ENCODE peak calls at places on chromosomes 16 and 17, in five cellular contexts. One of them, this sample, is unnamed.

GRCh38 chr17:6427284-6427781 is 7.6 kb downstream of the AIPL1 start:
- DNase-seq in stomach: no peak
- DNase-seq in A549: no peak
- DNase-seq in fibroblast of the aortic adventitia: peak
- DNase-seq in mammary epithelial cell: peak
- DNase-seq in this sample: no peak

GRCh38 chr16:23836404-23837291 is 865 bp downstream of the PRKCB start:
- DNase-seq in A549: no peak
- DNase-seq in mammary epithelial cell: no peak
- DNase-seq in fibroblast of the aortic adventitia: no peak
- DNase-seq in stomach: peak
- DNase-seq in this sample: peak

GRCh38 chr17:3843935-3844516 is 2.0 kb downstream of the NCBP3 start:
- DNase-seq in mammary epithelial cell: peak
- DNase-seq in fibroblast of the aortic adventitia: peak
- DNase-seq in stomach: peak
- DNase-seq in A549: peak
- DNase-seq in this sample: no peak

GRCh38 chr17:28549274-28550132 is 2.9 kb downstream of the UNC119 start:
- DNase-seq in fibroblast of the aortic adventitia: no peak
- DNase-seq in mammary epithelial cell: no peak
- DNase-seq in A549: no peak
- DNase-seq in stomach: no peak
- DNase-seq in this sample: peak

GRCh38 chr16:7744546-7745294 is 412.1 kb downstream of the RBFOX1 start:
- DNase-seq in A549: no peak
- DNase-seq in mammary epithelial cell: no peak
- DNase-seq in fibroblast of the aortic adventitia: no peak
- DNase-seq in stomach: no peak
- DNase-seq in this sample: no peak

GRCh38 chr16:47458331-47458730 is 2.5 kb downstream of the ITFG1 start:
- DNase-seq in A549: no peak
- DNase-seq in mammary epithelial cell: no peak
- DNase-seq in stomach: no peak
- DNase-seq in fibroblast of the aortic adventitia: no peak
- DNase-seq in this sample: no peak

GRCh38 chr17:83057397-83057761 is 22.0 kb upstream of the METRNL start:
- DNase-seq in stomach: peak
- DNase-seq in A549: no peak
- DNase-seq in fibroblast of the aortic adventitia: no peak
- DNase-seq in mammary epithelial cell: no peak
- DNase-seq in this sample: no peak

GRCh38 chr16:86302710-86303109 is 207.6 kb upstream of the FOXF1 start:
- DNase-seq in fibroblast of the aortic adventitia: no peak
- DNase-seq in A549: no peak
- DNase-seq in stomach: no peak
- DNase-seq in mammary epithelial cell: no peak
- DNase-seq in this sample: no peak

GRCh38 chr17:77521076-77521475 is 380.3 kb downstream of the SEC14L1 start:
- DNase-seq in stomach: no peak
- DNase-seq in mammary epithelial cell: no peak
- DNase-seq in fibroblast of the aortic adventitia: no peak
- DNase-seq in A549: no peak
- DNase-seq in this sample: no peak

GRCh38 chr17:19409509-19409908 is 1.5 kb upstream of the RNF112 start:
- DNase-seq in mammary epithelial cell: peak
- DNase-seq in fibroblast of the aortic adventitia: peak
- DNase-seq in stomach: no peak
- DNase-seq in A549: no peak
- DNase-seq in this sample: no peak

GRCh38 chr16:24049113-24049512 is 207.0 kb upstream of the CACNG3 start:
- DNase-seq in mammary epithelial cell: no peak
- DNase-seq in stomach: no peak
- DNase-seq in fibroblast of the aortic adventitia: no peak
- DNase-seq in A549: no peak
- DNase-seq in this sample: no peak

GRCh38 chr17:59377410-59377809 is 46.0 kb downstream of the YPEL2 start:
- DNase-seq in A549: no peak
- DNase-seq in fibroblast of the aortic adventitia: peak
- DNase-seq in mammary epithelial cell: no peak
- DNase-seq in stomach: no peak
- DNase-seq in this sample: no peak
- TF ChIP-seq CTCF in A549: no peak
- TF ChIP-seq CTCF in fibroblast of the aortic adventitia: no peak
- TF ChIP-seq CTCF in mammary epithelial cell: no peak
- TF ChIP-seq CTCF in stomach: no peak
- TF ChIP-seq CTCF in this sample: no peak

DNA sequence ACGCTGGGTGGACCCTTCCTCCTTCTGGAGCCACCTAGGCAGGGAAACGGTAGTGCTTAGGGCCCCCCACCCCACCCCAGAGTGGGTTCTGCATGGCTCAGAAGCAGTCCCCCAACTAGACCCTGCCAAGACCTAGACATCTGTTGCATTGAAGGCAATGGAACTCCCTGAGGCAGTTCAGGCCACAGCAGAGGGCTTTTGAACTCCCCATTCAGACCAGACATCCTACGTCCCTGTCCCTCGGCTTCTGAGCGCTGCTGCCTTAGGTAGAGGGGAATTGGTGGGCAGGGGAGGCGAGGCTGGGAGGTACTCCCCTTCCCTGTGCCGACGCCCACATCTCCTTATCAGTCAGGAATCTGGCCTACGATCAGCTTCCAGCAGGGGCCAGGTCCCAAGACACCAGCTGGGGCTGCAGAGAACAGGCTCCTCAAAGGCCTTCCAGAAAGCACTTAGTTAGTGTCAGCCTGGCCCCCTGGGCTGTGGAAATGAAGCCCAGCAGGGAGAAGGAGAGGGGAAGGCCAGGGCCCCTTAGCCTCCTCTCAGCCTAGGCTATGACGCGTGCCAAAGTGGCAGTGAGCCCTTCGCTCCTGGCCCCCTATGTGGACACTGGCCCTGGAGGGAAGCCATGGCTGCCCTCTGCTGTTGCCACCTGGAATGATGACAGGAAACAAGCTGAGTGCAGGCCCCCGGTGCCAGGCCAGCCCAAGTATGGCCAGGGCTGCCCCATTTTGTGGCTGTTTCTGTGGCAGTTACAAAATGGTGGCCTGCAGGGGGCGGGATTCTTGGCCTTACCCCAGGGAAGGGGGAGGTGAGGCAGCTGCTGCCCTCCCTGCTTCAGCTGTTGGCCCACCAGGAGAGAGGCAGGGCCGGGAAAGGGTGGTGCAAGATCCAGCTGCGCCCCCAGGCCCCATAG is 11.1 kb downstream of the TBX4 start:
- DNase-seq in stomach: no peak
- DNase-seq in A549: no peak
- DNase-seq in fibroblast of the aortic adventitia: no peak
- DNase-seq in mammary epithelial cell: no peak
- DNase-seq in this sample: no peak
- TF ChIP-seq CTCF in stomach: no peak
- TF ChIP-seq CTCF in A549: no peak
- TF ChIP-seq CTCF in fibroblast of the aortic adventitia: no peak
- TF ChIP-seq CTCF in mammary epithelial cell: no peak
- TF ChIP-seq CTCF in this sample: no peak

DNA sequence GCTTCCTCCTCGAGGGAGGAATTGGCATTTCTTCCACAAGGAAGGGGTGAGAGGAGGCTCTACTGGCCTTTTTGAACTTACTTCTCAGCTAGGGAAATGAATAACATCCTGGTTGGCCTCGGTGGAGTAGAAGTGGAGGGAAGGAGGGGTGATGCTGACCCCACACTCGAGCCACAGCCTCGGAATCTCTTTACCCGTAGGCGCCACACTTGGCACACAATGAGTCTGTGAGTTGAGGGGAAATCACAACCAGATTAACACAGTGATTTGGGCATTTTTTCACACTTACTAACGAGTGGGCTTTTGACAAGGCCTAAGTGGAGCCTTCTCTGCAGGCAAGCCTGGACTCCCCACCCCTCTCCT is 47.3 kb upstream of the TBX2 start:
- DNase-seq in stomach: no peak
- DNase-seq in mammary epithelial cell: no peak
- DNase-seq in fibroblast of the aortic adventitia: no peak
- DNase-seq in A549: no peak
- DNase-seq in this sample: no peak
- TF ChIP-seq CTCF in stomach: no peak
- TF ChIP-seq CTCF in mammary epithelial cell: no peak
- TF ChIP-seq CTCF in fibroblast of the aortic adventitia: no peak
- TF ChIP-seq CTCF in A549: no peak
- TF ChIP-seq CTCF in this sample: no peak

GRCh38 chr17:8002646-8003593 is 505 bp downstream of the GUCY2D start:
- DNase-seq in fibroblast of the aortic adventitia: no peak
- DNase-seq in stomach: no peak
- DNase-seq in mammary epithelial cell: no peak
- DNase-seq in A549: no peak
- DNase-seq in this sample: no peak
- TF ChIP-seq CTCF in fibroblast of the aortic adventitia: no peak
- TF ChIP-seq CTCF in stomach: no peak
- TF ChIP-seq CTCF in mammary epithelial cell: no peak
- TF ChIP-seq CTCF in A549: no peak
- TF ChIP-seq CTCF in this sample: no peak

GRCh38 chr16:15947983-15948509 is 1.4 kb upstream of the ABCC1 start:
- DNase-seq in stomach: no peak
- DNase-seq in A549: no peak
- DNase-seq in fibroblast of the aortic adventitia: no peak
- DNase-seq in mammary epithelial cell: no peak
- DNase-seq in this sample: no peak

GRCh38 chr16:15948532-15949209 is 745 bp upstream of the ABCC1 start:
- DNase-seq in fibroblast of the aortic adventitia: no peak
- DNase-seq in mammary epithelial cell: no peak
- DNase-seq in stomach: no peak
- DNase-seq in A549: no peak
- DNase-seq in this sample: no peak

GRCh38 chr16:15950869-15951268 is 1.5 kb downstream of the ABCC1 start:
- DNase-seq in mammary epithelial cell: no peak
- DNase-seq in fibroblast of the aortic adventitia: no peak
- DNase-seq in A549: no peak
- DNase-seq in stomach: no peak
- DNase-seq in this sample: no peak

GRCh38 chr16:15950167-15950854 is 895 bp downstream of the ABCC1 start:
- DNase-seq in A549: no peak
- DNase-seq in stomach: peak
- DNase-seq in mammary epithelial cell: peak
- DNase-seq in fibroblast of the aortic adventitia: peak
- DNase-seq in this sample: peak

DNA sequence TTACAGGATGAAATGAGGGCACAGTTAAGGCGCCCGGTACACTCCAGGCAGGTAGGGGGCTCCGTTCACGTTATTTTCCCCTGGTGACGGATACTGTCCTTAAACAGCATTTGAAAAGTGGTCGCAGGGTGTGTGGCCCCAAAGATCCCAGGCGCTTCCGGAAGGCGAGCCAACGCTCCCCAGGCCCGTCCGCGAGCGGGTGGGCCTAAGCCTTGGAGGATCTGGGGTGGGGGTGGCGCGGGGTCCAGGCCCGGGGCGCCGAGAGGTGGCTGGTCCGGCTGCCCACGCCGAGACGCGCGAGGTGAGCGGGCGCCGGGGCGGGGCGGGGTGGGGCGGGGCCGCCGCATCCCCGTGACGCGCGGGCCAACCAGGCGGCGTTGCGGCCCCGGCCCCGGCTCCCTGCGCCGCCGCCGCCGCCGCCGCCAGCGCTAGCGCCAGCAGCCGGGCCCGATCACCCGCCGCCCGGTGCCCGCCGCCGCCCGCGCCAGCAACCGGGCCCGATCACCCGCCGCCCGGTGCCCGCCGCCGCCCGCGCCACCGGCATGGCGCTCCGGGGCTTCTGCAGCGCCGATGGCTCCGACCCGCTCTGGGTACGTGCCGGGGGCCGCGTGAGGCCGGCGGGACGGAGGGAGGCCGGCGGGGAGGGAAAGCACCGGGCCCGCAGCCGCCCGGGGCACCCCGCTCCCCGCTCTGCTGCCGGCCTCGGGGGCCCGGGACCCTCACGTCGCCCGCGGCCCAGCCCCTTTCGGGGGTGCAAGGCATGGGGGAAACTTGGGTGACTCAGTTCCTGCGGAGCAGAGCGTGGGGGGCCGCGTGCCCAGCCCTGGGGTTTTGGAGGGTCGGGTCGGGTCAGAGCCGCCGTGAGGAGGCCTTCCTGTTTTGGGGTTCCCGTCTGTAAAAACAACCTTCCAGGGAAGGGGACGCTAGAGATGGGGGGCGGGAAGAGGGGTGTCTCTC is at the start of gene ABCC1:
- DNase-seq in mammary epithelial cell: peak
- DNase-seq in fibroblast of the aortic adventitia: no peak
- DNase-seq in stomach: peak
- DNase-seq in A549: peak
- DNase-seq in this sample: peak
- TF ChIP-seq CTCF in mammary epithelial cell: no peak
- TF ChIP-seq CTCF in fibroblast of the aortic adventitia: no peak
- TF ChIP-seq CTCF in stomach: no peak
- TF ChIP-seq CTCF in A549: peak
- TF ChIP-seq CTCF in this sample: no peak

GRCh38 chr16:67943256-67943618 is 683 bp downstream of the LCAT start:
- DNase-seq in fibroblast of the aortic adventitia: no peak
- DNase-seq in stomach: no peak
- DNase-seq in A549: no peak
- DNase-seq in mammary epithelial cell: no peak
- DNase-seq in this sample: no peak

GRCh38 chr16:67944690-67945391 is 921 bp upstream of the LCAT start:
- DNase-seq in mammary epithelial cell: no peak
- DNase-seq in A549: no peak
- DNase-seq in fibroblast of the aortic adventitia: no peak
- DNase-seq in stomach: no peak
- DNase-seq in this sample: no peak

GRCh38 chr16:67942510-67943255 is 1.2 kb downstream of the LCAT start:
- DNase-seq in stomach: no peak
- DNase-seq in mammary epithelial cell: no peak
- DNase-seq in A549: no peak
- DNase-seq in fibroblast of the aortic adventitia: no peak
- DNase-seq in this sample: no peak

GRCh38 chr16:67945392-67945933 is 1.5 kb upstream of the LCAT start:
- DNase-seq in fibroblast of the aortic adventitia: no peak
- DNase-seq in A549: no peak
- DNase-seq in stomach: no peak
- DNase-seq in mammary epithelial cell: no peak
- DNase-seq in this sample: no peak

GRCh38 chr16:67943619-67944503 is at the start of gene LCAT:
- DNase-seq in A549: no peak
- DNase-seq in fibroblast of the aortic adventitia: peak
- DNase-seq in mammary epithelial cell: no peak
- DNase-seq in stomach: peak
- DNase-seq in this sample: no peak
- TF ChIP-seq CTCF in A549: no peak
- TF ChIP-seq CTCF in fibroblast of the aortic adventitia: no peak
- TF ChIP-seq CTCF in mammary epithelial cell: no peak
- TF ChIP-seq CTCF in stomach: no peak
- TF ChIP-seq CTCF in this sample: no peak

GRCh38 chr16:87956771-87957279 is 5.6 kb downstream of the BANP start:
- DNase-seq in stomach: no peak
- DNase-seq in mammary epithelial cell: no peak
- DNase-seq in A549: peak
- DNase-seq in fibroblast of the aortic adventitia: peak
- DNase-seq in this sample: no peak
- TF ChIP-seq CTCF in stomach: no peak
- TF ChIP-seq CTCF in mammary epithelial cell: peak
- TF ChIP-seq CTCF in A549: peak
- TF ChIP-seq CTCF in fibroblast of the aortic adventitia: peak
- TF ChIP-seq CTCF in this sample: no peak

This sample was measured in activated B cell treated with CpG ODN at 0.5 μM for 24 hours.